ENCODE peak calls at places on chromosome 2, in five cellular contexts. One of them, this sample, is unnamed.

GRCh38 chr2:930935-931334 is 19.7 kb upstream of the SNTG2 start:
- DNase-seq in activated CD4-positive, alpha-beta T cell treated with anti-CD3 and anti-CD28 coated beads for 48 hours: no peak
- DNase-seq in hepatocyte: no peak
- DNase-seq in T follicular helper cell: no peak
- DNase-seq in stimulated activated CD8-positive, alpha-beta memory T cell treated with anti-CD3 and anti-CD28 coated beads, Interleukin-15, amount 100 ng/mL, for 24 hours: no peak
- DNase-seq in this sample: no peak

GRCh38 chr2:119221609-119222008 is 2.0 kb upstream of the STEAP3 start:
- DNase-seq in activated CD4-positive, alpha-beta T cell treated with anti-CD3 and anti-CD28 coated beads for 48 hours: no peak
- DNase-seq in hepatocyte: no peak
- DNase-seq in T follicular helper cell: no peak
- DNase-seq in stimulated activated CD8-positive, alpha-beta memory T cell treated with anti-CD3 and anti-CD28 coated beads, Interleukin-15, amount 100 ng/mL, for 24 hours: no peak
- DNase-seq in this sample: no peak

GRCh38 chr2:238948765-238949641 is 101.1 kb downstream of the TWIST2 start:
- DNase-seq in activated CD4-positive, alpha-beta T cell treated with anti-CD3 and anti-CD28 coated beads for 48 hours: no peak
- DNase-seq in hepatocyte: no peak
- DNase-seq in T follicular helper cell: no peak
- DNase-seq in stimulated activated CD8-positive, alpha-beta memory T cell treated with anti-CD3 and anti-CD28 coated beads, Interleukin-15, amount 100 ng/mL, for 24 hours: no peak
- DNase-seq in this sample: no peak

GRCh38 chr2:38262514-38262871 is 114.6 kb downstream of the ATL2 start:
- DNase-seq in activated CD4-positive, alpha-beta T cell treated with anti-CD3 and anti-CD28 coated beads for 48 hours: no peak
- DNase-seq in hepatocyte: no peak
- DNase-seq in T follicular helper cell: no peak
- DNase-seq in stimulated activated CD8-positive, alpha-beta memory T cell treated with anti-CD3 and anti-CD28 coated beads, Interleukin-15, amount 100 ng/mL, for 24 hours: no peak
- DNase-seq in this sample: no peak

GRCh38 chr2:187618813-187619212 is 64.6 kb upstream of the TFPI start:
- DNase-seq in activated CD4-positive, alpha-beta T cell treated with anti-CD3 and anti-CD28 coated beads for 48 hours: no peak
- DNase-seq in hepatocyte: no peak
- DNase-seq in T follicular helper cell: no peak
- DNase-seq in stimulated activated CD8-positive, alpha-beta memory T cell treated with anti-CD3 and anti-CD28 coated beads, Interleukin-15, amount 100 ng/mL, for 24 hours: no peak
- DNase-seq in this sample: no peak

GRCh38 chr2:74079522-74080341 is 68.0 kb downstream of the BOLA3 start:
- DNase-seq in activated CD4-positive, alpha-beta T cell treated with anti-CD3 and anti-CD28 coated beads for 48 hours: no peak
- DNase-seq in hepatocyte: no peak
- DNase-seq in T follicular helper cell: no peak
- DNase-seq in stimulated activated CD8-positive, alpha-beta memory T cell treated with anti-CD3 and anti-CD28 coated beads, Interleukin-15, amount 100 ng/mL, for 24 hours: no peak
- DNase-seq in this sample: no peak

GRCh38 chr2:149575277-149575676 is 12.3 kb downstream of the MMADHC start:
- DNase-seq in activated CD4-positive, alpha-beta T cell treated with anti-CD3 and anti-CD28 coated beads for 48 hours: no peak
- DNase-seq in hepatocyte: no peak
- DNase-seq in T follicular helper cell: no peak
- DNase-seq in stimulated activated CD8-positive, alpha-beta memory T cell treated with anti-CD3 and anti-CD28 coated beads, Interleukin-15, amount 100 ng/mL, for 24 hours: no peak
- DNase-seq in this sample: no peak

GRCh38 chr2:216201687-216202306 is 92.6 kb downstream of the XRCC5 start:
- DNase-seq in activated CD4-positive, alpha-beta T cell treated with anti-CD3 and anti-CD28 coated beads for 48 hours: no peak
- DNase-seq in hepatocyte: no peak
- DNase-seq in T follicular helper cell: no peak
- DNase-seq in stimulated activated CD8-positive, alpha-beta memory T cell treated with anti-CD3 and anti-CD28 coated beads, Interleukin-15, amount 100 ng/mL, for 24 hours: no peak
- DNase-seq in this sample: no peak

GRCh38 chr2:85604568-85605339 is 2.3 kb upstream of the TMEM150A start:
- DNase-seq in activated CD4-positive, alpha-beta T cell treated with anti-CD3 and anti-CD28 coated beads for 48 hours: no peak
- DNase-seq in hepatocyte: no peak
- DNase-seq in T follicular helper cell: no peak
- DNase-seq in stimulated activated CD8-positive, alpha-beta memory T cell treated with anti-CD3 and anti-CD28 coated beads, Interleukin-15, amount 100 ng/mL, for 24 hours: no peak
- DNase-seq in this sample: no peak

GRCh38 chr2:45652090-45653050 is 895 bp downstream of the PRKCE start:
- DNase-seq in activated CD4-positive, alpha-beta T cell treated with anti-CD3 and anti-CD28 coated beads for 48 hours: peak
- DNase-seq in hepatocyte: peak
- DNase-seq in T follicular helper cell: peak
- DNase-seq in stimulated activated CD8-positive, alpha-beta memory T cell treated with anti-CD3 and anti-CD28 coated beads, Interleukin-15, amount 100 ng/mL, for 24 hours: no peak
- DNase-seq in this sample: peak

GRCh38 chr2:127516031-127516430 is 10.3 kb downstream of the IWS1 start:
- DNase-seq in activated CD4-positive, alpha-beta T cell treated with anti-CD3 and anti-CD28 coated beads for 48 hours: no peak
- DNase-seq in hepatocyte: no peak
- DNase-seq in T follicular helper cell: no peak
- DNase-seq in stimulated activated CD8-positive, alpha-beta memory T cell treated with anti-CD3 and anti-CD28 coated beads, Interleukin-15, amount 100 ng/mL, for 24 hours: no peak
- DNase-seq in this sample: no peak

GRCh38 chr2:101188683-101189405 is 37.7 kb upstream of the TBC1D8 start:
- DNase-seq in activated CD4-positive, alpha-beta T cell treated with anti-CD3 and anti-CD28 coated beads for 48 hours: no peak
- DNase-seq in hepatocyte: peak
- DNase-seq in T follicular helper cell: no peak
- DNase-seq in stimulated activated CD8-positive, alpha-beta memory T cell treated with anti-CD3 and anti-CD28 coated beads, Interleukin-15, amount 100 ng/mL, for 24 hours: no peak
- DNase-seq in this sample: no peak

GRCh38 chr2:46848446-46848845 is 67.2 kb downstream of the MCFD2 start:
- DNase-seq in activated CD4-positive, alpha-beta T cell treated with anti-CD3 and anti-CD28 coated beads for 48 hours: no peak
- DNase-seq in hepatocyte: no peak
- DNase-seq in T follicular helper cell: no peak
- DNase-seq in stimulated activated CD8-positive, alpha-beta memory T cell treated with anti-CD3 and anti-CD28 coated beads, Interleukin-15, amount 100 ng/mL, for 24 hours: no peak
- DNase-seq in this sample: no peak

GRCh38 chr2:68663371-68664156 is 20.2 kb downstream of the PROKR1 start:
- DNase-seq in activated CD4-positive, alpha-beta T cell treated with anti-CD3 and anti-CD28 coated beads for 48 hours: peak
- DNase-seq in hepatocyte: no peak
- DNase-seq in T follicular helper cell: no peak
- DNase-seq in stimulated activated CD8-positive, alpha-beta memory T cell treated with anti-CD3 and anti-CD28 coated beads, Interleukin-15, amount 100 ng/mL, for 24 hours: no peak
- DNase-seq in this sample: peak

This sample was measured in activated CD8-positive, alpha-beta T cell treated with anti-CD3 and anti-CD28 coated beads for 36 hours.